ENCODE peak calls at places on chromosome 2, in nine cellular contexts. One of them, this sample, is unnamed.
A peak's percentile ranks its signal among the peaks of the same experiment; 100 is the strongest.

GRCh38 chr2:233448220-233448559 is 93.9 kb downstream of the DGKD start:
- DNase-seq in psoas muscle: peak; percentile 58
- DNase-seq in stimulated activated CD8-positive, alpha-beta memory T cell treated with anti-CD3 and anti-CD28 coated beads, Interleukin-15, amount 100 ng/mL, for 48 hours: no peak
- DNase-seq in T1000: no peak
- DNase-seq in activated T-helper 1 cell treated with Interleukin-2 at 50 U/mL for 16 hours: no peak
- DNase-seq in activated CD8-positive, alpha-beta T cell treated with anti-CD3 and anti-CD28 coated beads for 36 hours: peak; percentile 34
- DNase-seq in right cardiac atrium: no peak
- DNase-seq in SHP77: peak; percentile 26
- DNase-seq in T-helper 22 cell: no peak
- DNase-seq in this sample: no peak

GRCh38 chr2:18614042-18614441 is 24.7 kb upstream of the NT5C1B start:
- DNase-seq in activated T-helper 1 cell treated with Interleukin-2 at 50 U/mL for 16 hours: no peak
- DNase-seq in T-helper 22 cell: no peak
- DNase-seq in activated CD8-positive, alpha-beta T cell treated with anti-CD3 and anti-CD28 coated beads for 36 hours: no peak
- DNase-seq in SHP77: no peak
- DNase-seq in T1000: no peak
- DNase-seq in stimulated activated CD8-positive, alpha-beta memory T cell treated with anti-CD3 and anti-CD28 coated beads, Interleukin-15, amount 100 ng/mL, for 48 hours: no peak
- DNase-seq in psoas muscle: no peak
- DNase-seq in right cardiac atrium: no peak
- DNase-seq in this sample: no peak

GRCh38 chr2:182870227-182870626 is 3.8 kb upstream of the FRZB start:
- DNase-seq in stimulated activated CD8-positive, alpha-beta memory T cell treated with anti-CD3 and anti-CD28 coated beads, Interleukin-15, amount 100 ng/mL, for 48 hours: no peak
- DNase-seq in T-helper 22 cell: no peak
- DNase-seq in activated CD8-positive, alpha-beta T cell treated with anti-CD3 and anti-CD28 coated beads for 36 hours: peak; percentile 38
- DNase-seq in psoas muscle: no peak
- DNase-seq in activated T-helper 1 cell treated with Interleukin-2 at 50 U/mL for 16 hours: no peak
- DNase-seq in T1000: no peak
- DNase-seq in SHP77: peak; percentile 28
- DNase-seq in right cardiac atrium: no peak
- DNase-seq in this sample: peak; percentile 11

GRCh38 chr2:239477606-239478005 is 76.8 kb upstream of the HDAC4 start:
- DNase-seq in activated CD8-positive, alpha-beta T cell treated with anti-CD3 and anti-CD28 coated beads for 36 hours: no peak
- DNase-seq in psoas muscle: no peak
- DNase-seq in SHP77: no peak
- DNase-seq in T1000: no peak
- DNase-seq in T-helper 22 cell: no peak
- DNase-seq in stimulated activated CD8-positive, alpha-beta memory T cell treated with anti-CD3 and anti-CD28 coated beads, Interleukin-15, amount 100 ng/mL, for 48 hours: no peak
- DNase-seq in right cardiac atrium: no peak
- DNase-seq in activated T-helper 1 cell treated with Interleukin-2 at 50 U/mL for 16 hours: no peak
- DNase-seq in this sample: no peak

GRCh38 chr2:74391580-74392448 is 11.7 kb upstream of the DCTN1 start:
- DNase-seq in T1000: peak; percentile 77
- DNase-seq in activated CD8-positive, alpha-beta T cell treated with anti-CD3 and anti-CD28 coated beads for 36 hours: peak; percentile 95
- DNase-seq in psoas muscle: peak; percentile 97
- DNase-seq in stimulated activated CD8-positive, alpha-beta memory T cell treated with anti-CD3 and anti-CD28 coated beads, Interleukin-15, amount 100 ng/mL, for 48 hours: peak; percentile 85
- DNase-seq in SHP77: peak; percentile 81
- DNase-seq in T-helper 22 cell: peak; percentile 85
- DNase-seq in activated T-helper 1 cell treated with Interleukin-2 at 50 U/mL for 16 hours: peak; percentile 90
- DNase-seq in right cardiac atrium: peak; percentile 93
- DNase-seq in this sample: peak; percentile 92

GRCh38 chr2:138997849-138998517 is 217.8 kb upstream of the NXPH2 start:
- DNase-seq in right cardiac atrium: no peak
- DNase-seq in SHP77: no peak
- DNase-seq in stimulated activated CD8-positive, alpha-beta memory T cell treated with anti-CD3 and anti-CD28 coated beads, Interleukin-15, amount 100 ng/mL, for 48 hours: no peak
- DNase-seq in T1000: no peak
- DNase-seq in psoas muscle: no peak
- DNase-seq in activated T-helper 1 cell treated with Interleukin-2 at 50 U/mL for 16 hours: no peak
- DNase-seq in activated CD8-positive, alpha-beta T cell treated with anti-CD3 and anti-CD28 coated beads for 36 hours: no peak
- DNase-seq in T-helper 22 cell: no peak
- DNase-seq in this sample: no peak

GRCh38 chr2:20583425-20583881 is 67.4 kb downstream of the HS1BP3 start:
- DNase-seq in SHP77: no peak
- DNase-seq in T1000: no peak
- DNase-seq in psoas muscle: peak; percentile 45
- DNase-seq in right cardiac atrium: no peak
- DNase-seq in activated CD8-positive, alpha-beta T cell treated with anti-CD3 and anti-CD28 coated beads for 36 hours: no peak
- DNase-seq in activated T-helper 1 cell treated with Interleukin-2 at 50 U/mL for 16 hours: no peak
- DNase-seq in T-helper 22 cell: no peak
- DNase-seq in stimulated activated CD8-positive, alpha-beta memory T cell treated with anti-CD3 and anti-CD28 coated beads, Interleukin-15, amount 100 ng/mL, for 48 hours: no peak
- DNase-seq in this sample: no peak

GRCh38 chr2:178863856-178864620 is 56.8 kb upstream of the TTN start:
- DNase-seq in T1000: no peak
- DNase-seq in SHP77: peak; percentile 4
- DNase-seq in stimulated activated CD8-positive, alpha-beta memory T cell treated with anti-CD3 and anti-CD28 coated beads, Interleukin-15, amount 100 ng/mL, for 48 hours: no peak
- DNase-seq in T-helper 22 cell: no peak
- DNase-seq in activated T-helper 1 cell treated with Interleukin-2 at 50 U/mL for 16 hours: no peak
- DNase-seq in activated CD8-positive, alpha-beta T cell treated with anti-CD3 and anti-CD28 coated beads for 36 hours: no peak
- DNase-seq in right cardiac atrium: peak; percentile 78
- DNase-seq in psoas muscle: peak; percentile 89
- DNase-seq in this sample: no peak

GRCh38 chr2:71600572-71600971 is 147.2 kb downstream of the DYSF start:
- DNase-seq in T1000: no peak
- DNase-seq in activated T-helper 1 cell treated with Interleukin-2 at 50 U/mL for 16 hours: no peak
- DNase-seq in SHP77: no peak
- DNase-seq in activated CD8-positive, alpha-beta T cell treated with anti-CD3 and anti-CD28 coated beads for 36 hours: no peak
- DNase-seq in stimulated activated CD8-positive, alpha-beta memory T cell treated with anti-CD3 and anti-CD28 coated beads, Interleukin-15, amount 100 ng/mL, for 48 hours: no peak
- DNase-seq in right cardiac atrium: no peak
- DNase-seq in psoas muscle: peak; percentile 31
- DNase-seq in T-helper 22 cell: no peak
- DNase-seq in this sample: no peak

GRCh38 chr2:188475945-188476344 is 184.3 kb downstream of the GULP1 start:
- DNase-seq in T1000: no peak
- DNase-seq in activated CD8-positive, alpha-beta T cell treated with anti-CD3 and anti-CD28 coated beads for 36 hours: no peak
- DNase-seq in right cardiac atrium: no peak
- DNase-seq in stimulated activated CD8-positive, alpha-beta memory T cell treated with anti-CD3 and anti-CD28 coated beads, Interleukin-15, amount 100 ng/mL, for 48 hours: no peak
- DNase-seq in SHP77: no peak
- DNase-seq in T-helper 22 cell: no peak
- DNase-seq in psoas muscle: no peak
- DNase-seq in activated T-helper 1 cell treated with Interleukin-2 at 50 U/mL for 16 hours: no peak
- DNase-seq in this sample: no peak

GRCh38 chr2:135948642-135949355 is 36.6 kb downstream of the DARS1 start:
- DNase-seq in stimulated activated CD8-positive, alpha-beta memory T cell treated with anti-CD3 and anti-CD28 coated beads, Interleukin-15, amount 100 ng/mL, for 48 hours: no peak
- DNase-seq in activated T-helper 1 cell treated with Interleukin-2 at 50 U/mL for 16 hours: peak; percentile 6
- DNase-seq in SHP77: no peak
- DNase-seq in T1000: no peak
- DNase-seq in psoas muscle: no peak
- DNase-seq in T-helper 22 cell: peak; percentile 52
- DNase-seq in right cardiac atrium: no peak
- DNase-seq in activated CD8-positive, alpha-beta T cell treated with anti-CD3 and anti-CD28 coated beads for 36 hours: peak; percentile 49
- DNase-seq in this sample: no peak

GRCh38 chr2:148557844-148558436 is 86.6 kb upstream of the EPC2 start:
- DNase-seq in psoas muscle: no peak
- DNase-seq in activated T-helper 1 cell treated with Interleukin-2 at 50 U/mL for 16 hours: no peak
- DNase-seq in T-helper 22 cell: no peak
- DNase-seq in right cardiac atrium: no peak
- DNase-seq in T1000: no peak
- DNase-seq in SHP77: no peak
- DNase-seq in activated CD8-positive, alpha-beta T cell treated with anti-CD3 and anti-CD28 coated beads for 36 hours: no peak
- DNase-seq in stimulated activated CD8-positive, alpha-beta memory T cell treated with anti-CD3 and anti-CD28 coated beads, Interleukin-15, amount 100 ng/mL, for 48 hours: no peak
- DNase-seq in this sample: no peak

GRCh38 chr2:8796315-8796848 is 41.0 kb downstream of the KIDINS220 start:
- DNase-seq in stimulated activated CD8-positive, alpha-beta memory T cell treated with anti-CD3 and anti-CD28 coated beads, Interleukin-15, amount 100 ng/mL, for 48 hours: no peak
- DNase-seq in activated T-helper 1 cell treated with Interleukin-2 at 50 U/mL for 16 hours: no peak
- DNase-seq in activated CD8-positive, alpha-beta T cell treated with anti-CD3 and anti-CD28 coated beads for 36 hours: no peak
- DNase-seq in psoas muscle: no peak
- DNase-seq in right cardiac atrium: no peak
- DNase-seq in T-helper 22 cell: no peak
- DNase-seq in T1000: no peak
- DNase-seq in SHP77: no peak
- DNase-seq in this sample: no peak

GRCh38 chr2:144642892-144643291 is 123.0 kb upstream of the ZEB2 start:
- DNase-seq in activated T-helper 1 cell treated with Interleukin-2 at 50 U/mL for 16 hours: no peak
- DNase-seq in right cardiac atrium: peak; percentile 23
- DNase-seq in stimulated activated CD8-positive, alpha-beta memory T cell treated with anti-CD3 and anti-CD28 coated beads, Interleukin-15, amount 100 ng/mL, for 48 hours: no peak
- DNase-seq in T1000: no peak
- DNase-seq in activated CD8-positive, alpha-beta T cell treated with anti-CD3 and anti-CD28 coated beads for 36 hours: no peak
- DNase-seq in T-helper 22 cell: no peak
- DNase-seq in SHP77: no peak
- DNase-seq in psoas muscle: no peak
- DNase-seq in this sample: no peak

GRCh38 chr2:74066491-74067203 is 81.1 kb downstream of the BOLA3 start:
- DNase-seq in activated CD8-positive, alpha-beta T cell treated with anti-CD3 and anti-CD28 coated beads for 36 hours: no peak
- DNase-seq in SHP77: no peak
- DNase-seq in T1000: no peak
- DNase-seq in psoas muscle: no peak
- DNase-seq in activated T-helper 1 cell treated with Interleukin-2 at 50 U/mL for 16 hours: no peak
- DNase-seq in stimulated activated CD8-positive, alpha-beta memory T cell treated with anti-CD3 and anti-CD28 coated beads, Interleukin-15, amount 100 ng/mL, for 48 hours: no peak
- DNase-seq in right cardiac atrium: no peak
- DNase-seq in T-helper 22 cell: no peak
- DNase-seq in this sample: no peak

GRCh38 chr2:236970656-236971010 is 115.1 kb upstream of the COPS8 start:
- DNase-seq in stimulated activated CD8-positive, alpha-beta memory T cell treated with anti-CD3 and anti-CD28 coated beads, Interleukin-15, amount 100 ng/mL, for 48 hours: no peak
- DNase-seq in psoas muscle: no peak
- DNase-seq in activated CD8-positive, alpha-beta T cell treated with anti-CD3 and anti-CD28 coated beads for 36 hours: no peak
- DNase-seq in T1000: no peak
- DNase-seq in T-helper 22 cell: no peak
- DNase-seq in activated T-helper 1 cell treated with Interleukin-2 at 50 U/mL for 16 hours: no peak
- DNase-seq in right cardiac atrium: no peak
- DNase-seq in SHP77: no peak
- DNase-seq in this sample: no peak

GRCh38 chr2:236717719-236718118 is 148.1 kb downstream of the ACKR3 start:
- DNase-seq in T-helper 22 cell: no peak
- DNase-seq in psoas muscle: no peak
- DNase-seq in T1000: no peak
- DNase-seq in activated T-helper 1 cell treated with Interleukin-2 at 50 U/mL for 16 hours: no peak
- DNase-seq in activated CD8-positive, alpha-beta T cell treated with anti-CD3 and anti-CD28 coated beads for 36 hours: no peak
- DNase-seq in SHP77: no peak
- DNase-seq in right cardiac atrium: no peak
- DNase-seq in stimulated activated CD8-positive, alpha-beta memory T cell treated with anti-CD3 and anti-CD28 coated beads, Interleukin-15, amount 100 ng/mL, for 48 hours: no peak
- DNase-seq in this sample: no peak

GRCh38 chr2:11533278-11534077 is at the start of gene GREB1:
- DNase-seq in T-helper 22 cell: no peak
- DNase-seq in psoas muscle: no peak
- DNase-seq in activated T-helper 1 cell treated with Interleukin-2 at 50 U/mL for 16 hours: no peak
- DNase-seq in stimulated activated CD8-positive, alpha-beta memory T cell treated with anti-CD3 and anti-CD28 coated beads, Interleukin-15, amount 100 ng/mL, for 48 hours: no peak
- DNase-seq in SHP77: no peak
- DNase-seq in T1000: no peak
- DNase-seq in right cardiac atrium: no peak
- DNase-seq in activated CD8-positive, alpha-beta T cell treated with anti-CD3 and anti-CD28 coated beads for 36 hours: no peak
- DNase-seq in this sample: no peak

This sample was measured in activated naive CD4-positive, alpha-beta T cell treated with anti-CD3 and anti-CD28 coated beads, Interleukin-2, amount 50 U/mL, for 72 hours.